ENCODE peak calls at places on chromosomes 11 and 22, in eight cellular contexts. F, N, L, W, C, G, E and U are unnamed samples.

GRCh38 chr11:84383571-84383970 is 1097.4 kb upstream of the CCDC90B start:
- DNase-seq in L (no peak), G (no peak), F (no peak), C (no peak), W (no peak), E (no peak), N (no peak), U (no peak)

GRCh38 chr22:44821741-44822425 is 69.5 kb downstream of the ARHGAP8 start:
- DNase-seq in W (no peak), G (no peak), N (no peak), C (peak), E (peak), F (no peak), L (no peak), U (no peak)

GRCh38 chr11:15971215-15971546 is 385.2 kb downstream of the SOX6 start:
- DNase-seq in F (no peak), N (no peak), E (no peak), G (no peak), C (no peak), W (no peak), L (no peak), U (no peak)

GRCh38 chr22:44085743-44086741 is 61.9 kb downstream of the PARVB start:
- DNase-seq in G (no peak), F (no peak), N (peak), E (no peak), W (no peak), C (peak), L (peak), U (no peak)

GRCh38 chr22:46465348-46465725 is 72.1 kb downstream of the CELSR1 start:
- DNase-seq in C (no peak), L (no peak), N (no peak), W (no peak), F (no peak), E (peak), G (no peak), U (no peak)

GRCh38 chr11:90228056-90228455 is 5.2 kb upstream of the CHORDC1 start:
- DNase-seq in G (no peak), L (no peak), E (no peak), C (no peak), N (no peak), F (no peak), W (no peak), U (no peak)

GRCh38 chr22:16955678-16956210 is 52.3 kb downstream of the GAB4 start:
- DNase-seq in W (no peak), N (peak), L (no peak), F (no peak), C (peak), G (peak), E (no peak), U (no peak)

GRCh38 chr11:67656278-67656922 is 5.9 kb upstream of the ACY3 start:
- DNase-seq in W (no peak), C (no peak), F (no peak), E (no peak), L (no peak), G (no peak), N (no peak), U (no peak)

GRCh38 chr11:44563716-44564115 is 1.7 kb upstream of the CD82 start:
- DNase-seq in E (peak), G (no peak), C (no peak), W (no peak), N (no peak), F (no peak), L (no peak), U (no peak)

GRCh38 chr22:29814003-29814402 is 24.1 kb downstream of the ASCC2 start:
- DNase-seq in N (no peak), L (no peak), C (no peak), E (no peak), G (no peak), W (no peak), F (no peak), U (no peak)

GRCh38 chr11:119728226-119728626 is 774 bp downstream of the NECTIN1 start:
- DNase-seq in W (no peak), C (no peak), G (no peak), N (peak), E (no peak), F (no peak), L (no peak), U (no peak)

GRCh38 chr11:63673579-63673978 is 2.4 kb upstream of the ATL3 start:
- DNase-seq in C (no peak), L (no peak), F (no peak), E (no peak), N (no peak), W (no peak), G (no peak), U (no peak)